ENCODE peak calls at places on chromosomes 3 and 15, in five cellular contexts. W is neural crest cell, U is GM23338, P is right lobe of liver, D is RWPE1. A is an unnamed sample.

GRCh38 chr3:144129536-144130214 is 158.1 kb downstream of the DIPK2A start:
- DNase-seq in W (no peak), U (no peak), P (no peak), D (no peak), A (no peak)

GRCh38 chr3:29335438-29335837 is 54.6 kb downstream of the RBMS3 start:
- DNase-seq in W (peak), U (peak), P (peak), D (peak), A (peak)

GRCh38 chr3:27720899-27721716 is 1.0 kb downstream of the EOMES start:
- DNase-seq in W (no peak), U (peak), P (no peak), D (peak), A (peak)

GRCh38 chr3:186283096-186283495 is 78.9 kb downstream of the DGKG start:
- DNase-seq in W (no peak), U (no peak), P (no peak), D (no peak), A (no peak)

GRCh38 chr3:49421890-49422378 is 339 bp downstream of the AMT start:
- DNase-seq in W (no peak), U (no peak), P (no peak), D (no peak), A (peak)

GRCh38 chr3:194875581-194876402 is 190.1 kb downstream of the FAM43A start:
- DNase-seq in W (no peak), U (no peak), P (no peak), D (no peak), A (no peak)

GRCh38 chr3:109731639-109732473 is 394.5 kb upstream of the DPPA4 start:
- DNase-seq in W (peak), U (peak), P (peak), D (peak), A (no peak)

GRCh38 chr3:121430816-121431215 is 115.0 kb downstream of the POLQ start:
- DNase-seq in W (no peak), U (no peak), P (no peak), D (no peak), A (no peak)

GRCh38 chr15:73330206-73331051 is 38.3 kb downstream of the HCN4 start:
- DNase-seq in W (no peak), U (no peak), P (no peak), D (no peak), A (peak)

GRCh38 chr3:49454457-49454856 is 15.6 kb upstream of the DAG1 start:
- DNase-seq in W (no peak), U (peak), P (no peak), D (no peak), A (no peak)

GRCh38 chr15:82641129-82641798 is 5.9 kb downstream of the CPEB1 start:
- DNase-seq in W (no peak), U (no peak), P (no peak), D (no peak), A (no peak)

GRCh38 chr3:137325170-137325569 is 367.4 kb downstream of the IL20RB start:
- DNase-seq in W (no peak), U (no peak), P (no peak), D (no peak), A (no peak)

GRCh38 chr3:152283492-152284381 is 15.0 kb downstream of the MBNL1 start:
- DNase-seq in W (no peak), U (no peak), P (no peak), D (no peak), A (no peak)

GRCh38 chr15:95883064-95883463 is 447.4 kb upstream of the NR2F2 start:
- DNase-seq in W (no peak), U (no peak), P (no peak), D (no peak), A (peak)

GRCh38 chr3:100754563-100755334 is 45.5 kb downstream of the TFG start:
- DNase-seq in W (no peak), U (no peak), P (no peak), D (no peak), A (no peak)

GRCh38 chr3:160434071-160434470 is 15.5 kb downstream of the TRIM59 start:
- DNase-seq in W (no peak), U (no peak), P (no peak), D (no peak), A (no peak)

GRCh38 chr3:126487151-126487771 is 11.6 kb upstream of the ZXDC start:
- DNase-seq in W (no peak), U (peak), P (no peak), D (peak), A (peak)

DNA sequence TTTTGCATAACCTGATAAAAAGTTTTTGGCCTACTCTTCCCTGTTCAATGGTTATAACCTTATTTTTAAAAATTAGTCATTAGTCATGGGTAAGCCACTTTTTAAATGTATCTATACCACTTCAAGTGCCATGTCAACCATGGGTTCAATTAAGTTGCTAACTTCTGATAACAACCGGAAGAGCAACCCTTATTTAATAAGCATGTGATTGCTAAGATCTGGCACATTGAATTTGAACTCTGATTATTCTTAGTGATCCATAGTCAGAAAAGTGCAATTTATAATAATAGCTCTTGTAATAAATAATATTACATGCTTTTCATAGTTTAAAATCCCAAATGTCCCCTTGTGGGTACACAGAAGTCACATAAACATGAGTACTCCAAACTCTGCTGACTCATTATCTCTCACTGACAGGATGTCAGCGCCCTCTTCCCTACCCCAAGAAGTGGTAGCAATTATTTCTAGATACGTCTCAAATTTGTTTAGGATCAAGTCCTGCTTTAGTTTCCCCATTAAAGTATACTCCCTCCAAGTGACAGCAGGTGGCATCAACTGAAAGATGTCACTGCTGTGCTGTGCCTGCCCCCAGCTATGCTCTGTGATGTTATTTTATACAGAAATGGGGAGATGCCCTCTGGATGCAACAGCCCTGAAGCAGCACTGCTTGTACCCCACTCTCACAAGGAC is 18.6 kb downstream of the SAMD7 start:
- DNase-seq in W (no peak), U (no peak), P (no peak), D (no peak), A (no peak)
- TF ChIP-seq CTCF in W (no peak), U (no peak), P (no peak), D (no peak), A (no peak)

GRCh38 chr3:51306093-51306492 is 79.0 kb upstream of the MANF start:
- DNase-seq in W (no peak), U (no peak), P (no peak), D (no peak), A (no peak)

GRCh38 chr3:51307458-51307857 is 77.6 kb upstream of the MANF start:
- DNase-seq in W (no peak), U (no peak), P (no peak), D (no peak), A (no peak)

GRCh38 chr3:51311055-51311454 is 74.0 kb upstream of the MANF start:
- DNase-seq in W (no peak), U (peak), P (no peak), D (peak), A (no peak)
- TF ChIP-seq CTCF in W (peak), U (peak), P (peak), D (peak), A (no peak)

GRCh38 chr15:59290311-59291213 is 82.1 kb downstream of the MYO1E start:
- DNase-seq in W (no peak), U (no peak), P (no peak), D (no peak), A (no peak)
- TF ChIP-seq CTCF in W (no peak), U (no peak), P (no peak), D (no peak), A (no peak)

DNA sequence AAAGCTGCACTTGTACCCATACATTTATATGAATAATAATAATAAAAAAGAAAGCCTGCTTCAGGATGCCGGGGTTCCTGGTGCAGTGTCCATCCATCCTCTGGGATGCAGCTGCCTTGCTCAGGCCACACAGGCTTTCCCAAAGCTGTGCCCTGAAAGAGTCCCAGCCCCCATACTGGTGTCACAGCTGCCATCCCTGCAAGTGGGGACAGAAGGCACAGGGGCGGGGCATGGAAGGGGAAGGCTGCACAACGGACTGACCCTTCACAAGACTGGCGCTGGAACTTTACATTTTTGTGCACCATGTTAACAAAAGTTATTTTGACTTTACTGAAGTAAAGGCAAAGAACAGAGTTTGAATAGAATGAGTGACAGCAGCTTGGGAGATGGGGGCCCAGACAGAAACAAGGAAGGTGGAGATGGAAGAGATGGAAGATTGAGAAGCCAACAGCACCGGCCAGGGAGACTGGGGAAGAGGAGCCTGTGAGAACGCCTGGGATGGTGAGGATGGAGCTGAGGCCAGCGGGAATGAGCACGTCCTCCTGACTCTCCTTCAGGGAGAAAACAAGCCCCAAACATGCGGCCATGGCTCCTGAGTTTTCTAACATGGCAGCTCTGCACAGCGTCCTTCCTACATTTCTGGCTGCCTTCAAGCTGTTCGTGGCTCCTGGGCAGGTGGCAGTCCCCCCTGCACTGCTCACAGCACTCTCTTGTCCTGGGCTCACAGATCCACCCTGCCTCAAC is 73.1 kb downstream of the ABTB1 start:
- DNase-seq in W (no peak), U (no peak), P (no peak), D (no peak), A (peak)
- TF ChIP-seq CTCF in W (no peak), U (no peak), P (no peak), D (no peak), A (no peak)

GRCh38 chr3:179688847-179689246 is 36.0 kb downstream of the USP13 start:
- DNase-seq in W (no peak), U (no peak), P (no peak), D (no peak), A (no peak)
- TF ChIP-seq CTCF in W (no peak), U (no peak), P (no peak), D (no peak), A (no peak)

DNA sequence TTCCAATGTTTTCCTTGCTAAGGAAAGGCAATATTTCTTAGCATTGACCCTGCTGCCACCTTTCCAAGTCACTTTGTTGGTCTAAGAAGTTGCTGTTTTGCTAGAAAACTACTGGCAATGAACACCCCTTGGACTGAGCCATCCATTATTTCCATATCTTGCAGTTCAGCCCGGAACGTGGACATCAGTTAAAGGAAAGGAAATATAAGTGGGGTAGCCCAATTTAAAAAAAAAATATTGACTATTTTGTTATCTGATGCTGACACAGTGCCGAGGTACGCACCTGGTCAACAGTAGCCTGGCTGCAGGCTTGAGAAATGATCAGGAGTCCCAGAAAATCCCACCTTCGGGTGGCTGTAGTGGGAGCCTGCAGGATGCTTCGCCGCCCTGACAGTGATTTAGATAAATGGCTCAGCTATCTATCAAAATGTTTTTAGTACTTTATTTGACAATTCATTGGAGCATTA is 1.4 kb downstream of the RARB start:
- DNase-seq in W (no peak), U (no peak), P (no peak), D (no peak), A (no peak)
- TF ChIP-seq CTCF in W (no peak), U (no peak), P (no peak), D (no peak), A (no peak)

GRCh38 chr3:39811561-39811960 is 2.2 kb downstream of the MYRIP start:
- DNase-seq in W (no peak), U (no peak), P (no peak), D (no peak), A (no peak)
- TF ChIP-seq CTCF in W (no peak), U (no peak), P (no peak), D (no peak), A (no peak)

DNA sequence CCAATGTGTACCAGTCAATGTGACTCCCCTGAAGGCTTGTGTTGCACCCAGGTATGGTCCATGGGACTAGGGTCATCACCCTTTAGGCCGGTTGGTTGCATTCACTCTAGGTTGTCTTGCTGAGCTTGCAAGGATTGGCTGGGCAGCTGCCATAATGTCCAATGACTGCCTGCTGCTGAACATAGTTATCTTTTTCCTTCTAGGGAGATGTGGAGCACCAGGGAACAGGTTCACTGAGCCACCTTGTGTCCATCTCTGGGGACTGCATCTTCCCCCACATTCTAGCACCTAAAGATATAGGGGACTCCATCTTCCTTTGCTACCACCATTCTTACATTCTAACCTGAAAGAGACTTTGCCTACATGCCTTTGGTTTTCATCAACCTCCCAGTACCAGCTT is 580.4 kb upstream of the TBL1XR1 start:
- DNase-seq in W (peak), U (peak), P (peak), D (peak), A (peak)
- TF ChIP-seq CTCF in W (peak), U (peak), P (peak), D (no peak), A (peak)